ENCODE peak calls at places on chromosomes 7 and 10, in seven cellular contexts. P is spleen; Y is stimulated activated CD4-positive, alpha-beta T cell treated with anti-CD3 and anti-CD28 coated beads, Interleukin-1b, Interleukin-23, amount 100 ng/mL, for 24 hours; I is choroid plexus epithelial cell; L is NCI-H2029; R is ELF-1; C is body of pancreas. X is an unnamed sample.

GRCh38 chr7:152313879-152314604 is 121.8 kb downstream of the KMT2C start:
- DNase-seq in P (no peak), Y (no peak), I (peak), L (peak), R (no peak), C (peak), X (peak)

GRCh38 chr10:17214991-17215781 is 12.9 kb upstream of the VIM start:
- DNase-seq in P (no peak), Y (no peak), I (peak), L (no peak), R (no peak), C (no peak), X (no peak)

GRCh38 chr7:123538189-123538714 is 3.9 kb upstream of the IQUB start:
- DNase-seq in P (no peak), Y (no peak), I (peak), L (no peak), R (no peak), C (no peak), X (no peak)

GRCh38 chr10:103663802-103664201 is 170.3 kb downstream of the NEURL1 start:
- DNase-seq in P (no peak), Y (no peak), I (no peak), L (no peak), R (no peak), C (peak), X (peak)

GRCh38 chr10:17335065-17335464 is 107.0 kb downstream of the VIM start:
- DNase-seq in P (no peak), Y (no peak), I (peak), L (no peak), R (no peak), C (no peak), X (no peak)

GRCh38 chr7:24402655-24403054 is 118.7 kb downstream of the NPY start:
- DNase-seq in P (no peak), Y (no peak), I (no peak), L (no peak), R (no peak), C (no peak), X (no peak)

GRCh38 chr10:133062085-133062484 is 25.6 kb upstream of the ADGRA1 start:
- DNase-seq in P (no peak), Y (no peak), I (no peak), L (no peak), R (no peak), C (no peak), X (no peak)

GRCh38 chr7:78437118-78437517 is 638.5 kb downstream of the PHTF2 start:
- DNase-seq in P (no peak), Y (no peak), I (peak), L (no peak), R (no peak), C (no peak), X (no peak)

GRCh38 chr10:60312818-60313588 is 76.7 kb downstream of the ANK3 start:
- DNase-seq in P (no peak), Y (no peak), I (peak), L (no peak), R (no peak), C (no peak), X (no peak)

GRCh38 chr10:44908071-44908709 is 2.9 kb upstream of the TMEM72 start:
- DNase-seq in P (no peak), Y (no peak), I (peak), L (peak), R (peak), C (no peak), X (peak)

GRCh38 chr10:86943316-86944030 is 13.9 kb downstream of the MMRN2 start:
- DNase-seq in P (no peak), Y (no peak), I (no peak), L (no peak), R (no peak), C (no peak), X (no peak)

GRCh38 chr10:87547734-87548311 is 43.1 kb downstream of the MINPP1 start:
- DNase-seq in P (no peak), Y (no peak), I (peak), L (no peak), R (no peak), C (no peak), X (no peak)

GRCh38 chr7:70812511-70812910 is 319.4 kb upstream of the GALNT17 start:
- DNase-seq in P (no peak), Y (no peak), I (peak), L (no peak), R (no peak), C (no peak), X (no peak)

GRCh38 chr10:11782793-11783557 is 40.2 kb upstream of the PROSER2 start:
- DNase-seq in P (peak), Y (no peak), I (peak), L (no peak), R (no peak), C (no peak), X (peak)

GRCh38 chr7:74379938-74380337 is 73.8 kb upstream of the GTF2IRD1 start:
- DNase-seq in P (no peak), Y (no peak), I (no peak), L (no peak), R (no peak), C (peak), X (no peak)

GRCh38 chr10:56348101-56348500 is 13.0 kb downstream of the ZWINT start:
- DNase-seq in P (no peak), Y (no peak), I (no peak), L (no peak), R (no peak), C (no peak), X (no peak)

GRCh38 chr7:113198226-113198625 is 79.9 kb upstream of the SMIM30 start:
- DNase-seq in P (no peak), Y (no peak), I (peak), L (no peak), R (no peak), C (no peak), X (no peak)

GRCh38 chr7:90709501-90710465 is 113.7 kb downstream of the CDK14 start:
- DNase-seq in P (no peak), Y (no peak), I (peak), L (no peak), R (peak), C (peak), X (no peak)

GRCh38 chr10:79202188-79203013 is 133.6 kb downstream of the ZMIZ1 start:
- DNase-seq in P (peak), Y (peak), I (peak), L (no peak), R (peak), C (peak), X (peak)

GRCh38 chr7:27066148-27066547 is 29.7 kb downstream of the HOXA1 start:
- DNase-seq in P (no peak), Y (no peak), I (no peak), L (no peak), R (no peak), C (no peak), X (no peak)

GRCh38 chr10:91604936-91605534 is 27.8 kb downstream of the PPP1R3C start:
- DNase-seq in P (no peak), Y (no peak), I (peak), L (no peak), R (no peak), C (no peak), X (no peak)

GRCh38 chr10:30783939-30784500 is 154.5 kb upstream of the LYZL2 start:
- DNase-seq in P (peak), Y (peak), I (peak), L (peak), R (peak), C (peak), X (peak)

GRCh38 chr10:130018730-130019185 is 54.7 kb upstream of the EBF3 start:
- DNase-seq in P (peak), Y (no peak), I (no peak), L (no peak), R (no peak), C (no peak), X (no peak)

GRCh38 chr7:55180821-55181542 is 162.2 kb downstream of the EGFR start:
- DNase-seq in P (no peak), Y (no peak), I (no peak), L (no peak), R (no peak), C (peak), X (no peak)

GRCh38 chr7:135368416-135369186 is 135.0 kb downstream of the STRA8 start:
- DNase-seq in P (no peak), Y (no peak), I (no peak), L (no peak), R (no peak), C (peak), X (no peak)

GRCh38 chr7:83001362-83002040 is 161.2 kb downstream of the PCLO start:
- DNase-seq in P (no peak), Y (no peak), I (peak), L (no peak), R (no peak), C (no peak), X (no peak)

GRCh38 chr10:6062101-6062771 is at the start of gene IL2RA:
- DNase-seq in P (peak), Y (peak), I (no peak), L (no peak), R (no peak), C (no peak), X (no peak)

GRCh38 chr10:79378647-79379511 is 31.6 kb downstream of the PPIF start:
- DNase-seq in P (peak), Y (no peak), I (no peak), L (no peak), R (no peak), C (peak), X (no peak)

GRCh38 chr7:25918731-25919130 is 233.3 kb upstream of the NFE2L3 start:
- DNase-seq in P (no peak), Y (no peak), I (no peak), L (no peak), R (no peak), C (no peak), X (no peak)

GRCh38 chr7:132815696-132816334 is 239.5 kb upstream of the PLXNA4 start:
- DNase-seq in P (no peak), Y (no peak), I (peak), L (no peak), R (no peak), C (no peak), X (peak)

GRCh38 chr7:55568613-55569268 is 3.6 kb downstream of the VOPP1 start:
- DNase-seq in P (no peak), Y (no peak), I (peak), L (no peak), R (no peak), C (no peak), X (no peak)

GRCh38 chr7:155119801-155120382 is 49.8 kb downstream of the HTR5A start:
- DNase-seq in P (no peak), Y (no peak), I (peak), L (no peak), R (no peak), C (no peak), X (no peak)

GRCh38 chr7:16543456-16543855 is 16.8 kb downstream of the LRRC72 start:
- DNase-seq in P (no peak), Y (no peak), I (no peak), L (no peak), R (no peak), C (no peak), X (no peak)